ENCODE peak calls at places on chromosomes 12 and 14, in four cellular contexts. X is neuronal stem cell, S is hepatocyte, Y is GM23338. L is an unnamed sample. For H3K36me3, the result is how much of the 10 kb centered on the place peaks cover.

GRCh38 chr12:88111074-88111652 is 30.7 kb downstream of the CEP290 start:
- DNase-seq in X (peak), S (peak), Y (peak), L (peak)

GRCh38 chr14:76113691-76114090 is 38.0 kb upstream of the GPATCH2L start:
- DNase-seq in X (no peak), S (no peak), Y (peak), L (no peak)

GRCh38 chr14:71119075-71119474 is 211.8 kb downstream of the PCNX1 start:
- DNase-seq in X (no peak), S (no peak), Y (no peak), L (no peak)

GRCh38 chr12:115468087-115468510 is 784.1 kb upstream of the TBX3 start:
- DNase-seq in X (no peak), S (peak), Y (no peak), L (peak)

GRCh38 chr12:117333331-117334000 is 28.0 kb downstream of the NOS1 start:
- DNase-seq in X (peak), S (no peak), Y (no peak), L (no peak)

GRCh38 chr14:64675246-64675645 is 29.0 kb upstream of the PLEKHG3 start:
- DNase-seq in X (no peak), S (no peak), Y (no peak), L (no peak)

GRCh38 chr12:75884465-75884985 is 147.1 kb downstream of the PHLDA1 start:
- DNase-seq in X (no peak), S (no peak), Y (peak), L (no peak)

GRCh38 chr14:23354990-23355389 is 2.3 kb upstream of the SLC22A17 start:
- DNase-seq in X (no peak), S (no peak), Y (no peak), L (no peak)

GRCh38 chr14:75373133-75373532 is 54.7 kb upstream of the JDP2 start:
- DNase-seq in X (no peak), S (no peak), Y (no peak), L (no peak)

GRCh38 chr12:121828826-121829225 is 25.0 kb downstream of the SETD1B start:
- DNase-seq in X (no peak), S (no peak), Y (no peak), L (no peak)
- H3K36me3 ChIP-seq in X (under half), S (under half), Y (under half), L (under half)

DNA sequence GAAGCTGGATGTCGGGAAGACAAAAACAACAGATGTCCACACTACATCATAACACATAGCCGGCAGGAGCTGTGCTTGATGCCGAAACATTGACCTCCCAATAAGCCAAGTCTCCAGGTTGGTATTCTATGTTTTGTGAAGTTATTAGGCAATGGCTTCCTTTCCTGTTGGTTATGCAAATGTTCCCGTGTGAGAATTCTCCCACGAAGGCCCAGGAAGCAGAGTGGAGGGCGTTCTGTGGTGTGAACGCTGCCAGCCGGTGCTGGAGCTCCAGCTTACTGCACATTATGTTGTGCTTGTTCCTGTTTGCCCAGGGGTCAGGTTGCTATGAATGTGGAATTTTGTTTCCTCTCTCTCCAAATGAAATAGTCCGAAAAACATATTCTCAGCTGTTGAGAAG is 156.4 kb upstream of the HMGA2 start:
- DNase-seq in X (no peak), S (no peak), Y (no peak), L (no peak)
- H2AFZ ChIP-seq in X (peak), S (no peak), Y (peak), L (no peak)

GRCh38 chr14:94045563-94046345 is 19.6 kb downstream of the OTUB2 start:
- DNase-seq in X (no peak), S (no peak), Y (no peak), L (no peak)
- H3K36me3 ChIP-seq in X (under half), S (under half), Y (under half), L (under half)

GRCh38 chr14:97978336-97978735 is 1181.2 kb downstream of the VRK1 start:
- DNase-seq in X (peak), S (peak), Y (peak), L (no peak)
- H2AFZ ChIP-seq in X (no peak), S (peak), Y (peak), L (no peak)

GRCh38 chr12:110333201-110333600 is 52.2 kb downstream of the ATP2A2 start:
- DNase-seq in X (no peak), S (no peak), Y (no peak), L (no peak)
- H3K36me3 ChIP-seq in X (under half), S (under half), Y (half or more), L (under half)

GRCh38 chr12:26195641-26196423 is 459 bp downstream of the SSPN start:
- DNase-seq in X (peak), S (peak), Y (peak), L (peak)

GRCh38 chr12:26195250-26195640 is at the start of gene SSPN:
- DNase-seq in X (peak), S (peak), Y (peak), L (peak)

GRCh38 chr12:26196424-26196722 is 1.0 kb downstream of the SSPN start:
- DNase-seq in X (no peak), S (peak), Y (no peak), L (no peak)

GRCh38 chr12:26197832-26198231 is 2.5 kb downstream of the SSPN start:
- DNase-seq in X (no peak), S (no peak), Y (no peak), L (no peak)

DNA sequence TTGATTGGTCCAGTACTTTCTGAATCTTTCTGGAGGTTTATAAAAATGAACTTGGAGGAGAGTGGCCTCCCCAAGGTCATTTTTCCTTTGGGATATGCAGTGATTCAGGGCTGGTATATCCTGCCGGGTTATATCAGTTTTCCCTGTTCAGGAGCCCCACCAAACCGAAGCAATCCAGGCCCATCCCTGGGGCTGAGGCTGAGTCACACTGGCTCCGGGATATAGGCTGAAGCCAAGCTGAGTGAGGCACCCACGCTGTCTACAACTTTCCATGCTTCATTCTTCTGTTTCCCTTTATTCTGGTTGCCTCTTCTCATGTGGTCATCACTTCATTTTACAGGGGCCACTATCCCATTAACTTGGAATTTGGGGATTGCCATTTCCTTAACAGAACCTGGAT is 3.4 kb downstream of the SSPN start:
- DNase-seq in X (no peak), S (peak), Y (no peak), L (no peak)
- H2AFZ ChIP-seq in X (no peak), S (no peak), Y (no peak), L (no peak)

GRCh38 chr12:6842075-6842474 is 1.4 kb downstream of the GNB3 start:
- DNase-seq in X (no peak), S (no peak), Y (no peak), L (no peak)

GRCh38 chr12:6846316-6846869 is 4.7 kb downstream of the CDCA3 start:
- DNase-seq in X (no peak), S (no peak), Y (no peak), L (no peak)

GRCh38 chr12:6843118-6843902 is 2.6 kb downstream of the GNB3 start:
- DNase-seq in X (no peak), S (no peak), Y (peak), L (no peak)

GRCh38 chr12:6847676-6848075 is 3.4 kb downstream of the CDCA3 start:
- DNase-seq in X (no peak), S (no peak), Y (no peak), L (no peak)

DNA sequence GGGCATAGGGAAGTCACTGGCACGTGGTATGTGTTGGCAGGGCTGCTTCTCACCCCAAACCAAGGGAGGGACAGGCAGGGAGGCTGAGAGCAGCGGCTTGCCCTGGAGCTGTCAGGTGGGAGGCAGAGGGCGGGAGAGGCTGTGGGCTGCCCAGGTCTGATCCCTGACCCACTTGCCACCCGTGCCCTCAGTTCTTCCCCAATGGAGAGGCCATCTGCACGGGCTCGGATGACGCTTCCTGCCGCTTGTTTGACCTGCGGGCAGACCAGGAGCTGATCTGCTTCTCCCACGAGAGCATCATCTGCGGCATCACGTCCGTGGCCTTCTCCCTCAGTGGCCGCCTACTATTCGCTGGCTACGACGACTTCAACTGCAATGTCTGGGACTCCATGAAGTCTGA is 4.7 kb downstream of the GNB3 start:
- DNase-seq in X (no peak), S (no peak), Y (no peak), L (no peak)
- H3K36me3 ChIP-seq in X (half or more), S (under half), Y (under half), L (under half)

DNA sequence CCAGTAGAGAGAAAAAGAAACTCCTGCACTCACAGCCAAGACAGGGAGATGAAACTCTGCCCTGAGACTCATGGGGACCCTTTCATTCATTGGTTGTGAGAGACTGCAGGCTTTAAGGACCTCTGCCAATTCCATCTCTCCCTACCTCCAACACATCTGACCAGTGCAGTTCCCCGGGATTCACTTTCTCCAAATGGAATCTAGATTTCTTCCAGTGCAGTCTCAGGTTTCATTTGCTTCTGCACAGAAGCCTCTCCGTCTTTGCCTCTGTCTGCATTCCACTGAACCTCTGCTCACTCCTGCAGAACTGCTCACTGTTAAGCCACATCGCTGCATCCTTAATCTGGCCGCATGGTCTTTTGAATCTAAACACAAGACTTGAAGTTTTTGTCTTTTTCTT is 24.5 kb upstream of the NTF3 start:
- DNase-seq in X (peak), S (peak), Y (no peak), L (no peak)
- H2AFZ ChIP-seq in X (no peak), S (no peak), Y (peak), L (no peak)

L was measured in MM.1S.